ENCODE peak calls at places on chromosomes 4 and X, in ten cellular contexts. A, S, D, L, F, C, N, V, U and M are unnamed samples.

GRCh38 chr4:129641179-129641578 is 545.2 kb downstream of the C4orf33 start:
- DNase-seq in U (peak), C (peak), L (peak), S (peak), V (peak), N (peak), F (peak), A (peak), D (peak), M (peak)

GRCh38 chr4:121462660-121463261 is 81.9 kb upstream of the QRFPR start:
- DNase-seq in U (peak), D (no peak), V (peak), C (peak), S (peak), A (no peak), L (peak), F (no peak), N (peak), M (peak)

GRCh38 chr4:25180524-25181131 is 20.4 kb upstream of the SEPSECS start:
- DNase-seq in A (no peak), N (peak), D (no peak), V (peak), F (no peak), S (peak), C (peak), L (peak), U (peak), M (no peak)

GRCh38 chrX:108312938-108313337 is 125.3 kb downstream of the COL4A6 start:
- DNase-seq in D (peak), C (no peak), A (no peak), U (peak), F (no peak), V (no peak), L (peak), S (peak), N (no peak), M (no peak)

GRCh38 chr4:100548209-100548579 is 30.4 kb upstream of the EMCN start:
- DNase-seq in V (no peak), L (no peak), F (no peak), N (no peak), U (no peak), A (no peak), S (no peak), D (no peak), C (no peak), M (no peak)

GRCh38 chrX:75547783-75548182 is 24.9 kb upstream of the ZDHHC15 start:
- DNase-seq in U (peak), V (no peak), F (peak), C (no peak), N (no peak), L (no peak), A (peak), S (no peak), D (no peak), M (no peak)

GRCh38 chr4:186345184-186345583 is 79.2 kb downstream of the F11 start:
- DNase-seq in C (no peak), U (no peak), V (no peak), D (no peak), L (no peak), F (no peak), S (no peak), N (no peak), A (no peak), M (no peak)

GRCh38 chr4:121360496-121360895 is 20.3 kb downstream of the QRFPR start:
- DNase-seq in V (no peak), U (peak), A (no peak), S (no peak), C (no peak), L (no peak), F (no peak), D (no peak), N (no peak), M (no peak)

GRCh38 chr4:78652282-78652876 is 100.8 kb downstream of the ANXA3 start:
- DNase-seq in F (no peak), S (no peak), C (no peak), U (peak), N (no peak), D (no peak), A (no peak), L (no peak), V (no peak), M (no peak)

GRCh38 chr4:2941138-2942036 is 21.8 kb downstream of the NOP14 start:
- DNase-seq in F (peak), V (no peak), A (peak), D (no peak), C (no peak), U (no peak), N (no peak), L (no peak), S (no peak), M (no peak)

GRCh38 chrX:42771836-42772335 is 6.1 kb downstream of the PPP1R2C start:
- DNase-seq in C (no peak), D (no peak), U (no peak), N (no peak), F (no peak), L (no peak), A (no peak), S (no peak), V (no peak), M (no peak)

GRCh38 chr4:149781150-149781549 is 34.5 kb downstream of the IQCM start:
- DNase-seq in F (no peak), L (peak), D (no peak), U (peak), A (no peak), S (peak), N (no peak), C (no peak), V (no peak), M (no peak)

GRCh38 chr4:112145820-112146813 is 863 bp downstream of the FAM241A start:
- DNase-seq in F (peak), U (peak), A (peak), N (peak), C (peak), D (peak), V (peak), L (no peak), S (peak), M (peak)

GRCh38 chrX:85499400-85499799 is 119.9 kb upstream of the POF1B start:
- DNase-seq in A (no peak), V (no peak), L (no peak), U (no peak), D (peak), S (no peak), F (no peak), C (no peak), N (no peak), M (no peak)

GRCh38 chr4:85078016-85078415 is 111.5 kb upstream of the WDFY3 start:
- DNase-seq in D (no peak), N (no peak), S (no peak), V (no peak), A (no peak), F (no peak), U (no peak), C (no peak), L (no peak), M (no peak)

GRCh38 chr4:21869978-21870745 is 78.4 kb downstream of the KCNIP4 start:
- DNase-seq in S (no peak), D (peak), A (no peak), L (no peak), C (no peak), V (no peak), F (no peak), N (no peak), U (no peak), M (no peak)

GRCh38 chr4:152697284-152698011 is 17.7 kb upstream of the TMEM154 start:
- DNase-seq in N (no peak), C (peak), L (no peak), A (no peak), U (no peak), F (no peak), V (no peak), D (peak), S (no peak), M (no peak)

GRCh38 chr4:90852232-90852631 is 725.0 kb downstream of the CCSER1 start:
- DNase-seq in F (no peak), N (no peak), V (no peak), S (no peak), D (no peak), A (no peak), L (no peak), C (no peak), U (no peak), M (no peak)

GRCh38 chr4:74627093-74627492 is 167.2 kb downstream of the BTC start:
- DNase-seq in A (no peak), N (no peak), D (no peak), C (no peak), V (no peak), S (no peak), U (no peak), F (no peak), L (no peak), M (no peak)

GRCh38 chr4:15327311-15328298 is 100.2 kb upstream of the C1QTNF7 start:
- DNase-seq in D (no peak), F (no peak), A (no peak), V (no peak), U (peak), N (no peak), S (peak), L (no peak), C (no peak), M (no peak)

GRCh38 chr4:185201983-185202962 is 1.5 kb downstream of the CFAP97 start:
- DNase-seq in V (peak), F (no peak), D (no peak), L (no peak), U (peak), C (peak), A (peak), S (peak), N (no peak), M (no peak)

GRCh38 chrX:2402361-2402690 is 98.5 kb downstream of the DHRSX start:
- DNase-seq in D (no peak), V (no peak), L (no peak), F (no peak), N (no peak), S (no peak), A (no peak), U (no peak), C (no peak), M (no peak)

GRCh38 chrX:68714856-68715255 is 67.4 kb downstream of the STARD8 start:
- DNase-seq in F (no peak), L (no peak), V (no peak), U (no peak), N (no peak), A (no peak), C (no peak), D (no peak), S (no peak), M (no peak)

GRCh38 chrX:70129811-70130210 is 3.4 kb upstream of the IGBP1 start:
- DNase-seq in L (no peak), N (no peak), D (peak), F (no peak), C (no peak), A (no peak), U (no peak), S (no peak), V (no peak), M (no peak)

GRCh38 chr4:160523236-160523635 is 1420.4 kb downstream of the RAPGEF2 start:
- DNase-seq in L (no peak), D (no peak), C (no peak), A (no peak), N (no peak), U (no peak), S (no peak), F (no peak), V (no peak), M (no peak)

GRCh38 chr4:71074452-71075299 is 81.2 kb downstream of the DCK start:
- DNase-seq in C (no peak), V (no peak), N (no peak), A (peak), L (no peak), D (no peak), S (no peak), U (peak), F (no peak), M (no peak)

GRCh38 chr4:171876636-171877035 is 63.4 kb downstream of the GALNTL6 start:
- DNase-seq in V (no peak), D (no peak), C (no peak), L (no peak), S (no peak), F (no peak), U (no peak), N (no peak), A (no peak), M (no peak)

GRCh38 chrX:41449615-41450014 is 2.5 kb downstream of the NYX start:
- DNase-seq in F (no peak), N (no peak), D (no peak), C (peak), S (peak), L (no peak), U (peak), V (no peak), A (no peak), M (no peak)

GRCh38 chrX:53074987-53075386 is 7.2 kb upstream of the TSPYL2 start:
- DNase-seq in D (no peak), C (no peak), A (peak), U (no peak), V (peak), S (no peak), L (no peak), F (no peak), N (no peak), M (no peak)

GRCh38 chrX:107674480-107675364 is 46.4 kb downstream of the PRPS1 start:
- DNase-seq in A (peak), N (peak), V (peak), L (no peak), F (no peak), C (peak), S (peak), U (peak), D (no peak), M (no peak)

GRCh38 chr4:38180456-38180855 is 220.3 kb downstream of the PTTG2 start:
- DNase-seq in C (no peak), F (no peak), U (no peak), V (no peak), D (no peak), A (no peak), N (no peak), L (no peak), S (no peak), M (no peak)
- TF ChIP-seq CTCF in C (no peak), F (no peak), U (no peak), V (no peak), D (peak), A (no peak), N (no peak), L (no peak), S (peak), M (no peak)

DNA sequence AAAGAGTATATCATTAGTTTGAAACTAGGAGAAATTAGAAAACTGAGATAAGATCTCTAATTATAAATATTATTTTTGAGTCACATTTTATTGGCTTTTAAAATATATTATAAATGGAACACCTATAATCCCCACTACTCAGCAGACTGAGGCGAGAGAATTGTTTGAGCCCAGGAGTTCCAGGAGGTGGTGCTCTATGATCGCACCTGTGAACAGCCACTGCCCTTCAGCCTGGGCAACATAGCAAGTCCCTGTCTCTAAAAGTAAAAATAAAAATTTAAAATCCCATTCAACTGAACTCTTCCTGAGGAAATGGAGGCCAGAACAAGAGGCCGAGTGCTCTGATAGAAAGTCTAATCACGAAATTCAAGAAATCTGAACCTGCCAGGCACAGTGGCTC is 6.3 kb upstream of the C4orf36 start:
- DNase-seq in U (peak), S (no peak), L (no peak), F (no peak), A (no peak), D (no peak), N (no peak), C (no peak), V (no peak), M (no peak)
- TF ChIP-seq CTCF in U (peak), S (no peak), L (peak), F (no peak), A (no peak), D (peak), N (peak), C (peak), V (no peak), M (peak)

GRCh38 chrX:72294497-72294896 is 11.2 kb downstream of the CITED1 start:
- DNase-seq in D (no peak), C (no peak), A (no peak), S (no peak), L (no peak), U (no peak), F (no peak), N (no peak), V (no peak), M (no peak)
- TF ChIP-seq CTCF in D (peak), C (no peak), A (no peak), S (peak), L (no peak), U (no peak), F (no peak), N (no peak), V (no peak), M (peak)

DNA sequence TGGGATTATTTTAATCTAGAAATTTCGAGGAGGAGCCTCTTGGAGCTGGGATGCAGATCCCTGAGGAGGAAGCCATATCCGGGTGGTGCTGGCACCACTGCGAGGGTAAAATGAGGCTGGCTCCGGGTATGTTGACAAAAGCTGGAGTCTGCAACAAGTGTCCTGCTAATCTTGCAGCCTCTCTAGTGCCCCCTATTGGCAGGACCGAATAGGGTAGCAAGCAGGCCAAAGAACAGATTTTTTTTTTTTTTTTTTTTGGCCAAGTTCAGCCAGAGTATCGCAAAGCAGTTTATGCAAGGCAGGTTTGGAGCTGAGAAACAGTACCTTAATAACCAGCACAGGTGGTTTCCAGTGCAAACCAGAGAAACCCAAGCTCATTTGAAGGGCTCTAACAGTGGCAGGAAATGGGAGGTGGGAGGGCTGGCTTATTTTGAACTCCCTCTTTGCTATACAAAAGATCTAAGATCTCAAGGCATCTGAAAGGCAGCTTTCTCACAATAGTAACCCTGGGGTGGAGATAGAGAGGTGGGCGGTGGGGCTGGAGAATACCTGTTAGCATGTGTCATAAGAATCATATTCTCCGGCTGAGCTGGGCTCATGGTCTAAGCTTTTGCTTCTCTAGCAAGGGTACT is 38.2 kb upstream of the OCIAD2 start:
- DNase-seq in V (peak), C (peak), S (no peak), D (no peak), F (no peak), U (no peak), N (no peak), L (no peak), A (no peak), M (peak)
- TF ChIP-seq CTCF in V (peak), C (peak), S (peak), D (peak), F (no peak), U (peak), N (peak), L (peak), A (no peak), M (peak)

GRCh38 chrX:15973299-15973698 is 118.7 kb upstream of the AP1S2 start:
- DNase-seq in D (no peak), A (no peak), F (no peak), C (peak), V (peak), U (peak), S (peak), N (peak), L (peak), M (peak)
- TF ChIP-seq CTCF in D (peak), A (peak), F (no peak), C (peak), V (no peak), U (peak), S (peak), N (peak), L (peak), M (peak)

GRCh38 chrX:29231800-29232199 is 644.6 kb downstream of the IL1RAPL1 start:
- DNase-seq in F (no peak), A (no peak), U (peak), L (no peak), N (no peak), V (no peak), D (no peak), S (no peak), C (no peak), M (no peak)
- TF ChIP-seq CTCF in F (no peak), A (peak), U (peak), L (peak), N (no peak), V (no peak), D (peak), S (peak), C (peak), M (peak)

DNA sequence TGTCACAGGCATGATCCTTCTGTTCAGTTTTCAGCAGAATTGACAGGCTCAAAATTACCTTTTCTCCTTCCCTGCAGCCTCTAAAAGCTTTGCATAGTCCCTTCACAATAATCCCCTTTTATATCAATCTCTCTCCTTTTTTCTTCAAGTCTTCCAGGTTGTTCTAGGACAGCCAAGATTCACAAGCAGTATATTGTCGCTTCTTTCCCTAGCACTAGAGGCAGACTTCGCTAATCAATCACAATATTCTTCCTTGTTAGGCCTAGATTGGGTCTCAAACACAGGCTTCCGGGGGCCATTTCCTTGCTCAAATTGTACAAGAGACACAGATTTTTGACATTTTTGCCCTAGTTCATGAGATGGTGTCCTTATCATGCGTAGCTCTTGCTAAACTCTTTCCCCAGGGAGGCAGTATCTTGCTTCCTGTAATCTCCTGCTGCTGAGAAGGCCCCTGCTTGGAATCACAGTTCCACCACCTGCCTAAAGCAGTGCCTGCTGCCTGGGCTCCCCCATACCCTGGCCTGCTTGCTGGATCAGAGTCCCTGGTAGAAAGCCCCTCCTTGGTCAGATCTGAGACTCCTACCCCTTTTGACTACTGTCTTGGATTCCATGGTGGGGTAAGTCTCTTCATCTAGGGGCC is 57.3 kb downstream of the DMP1 start:
- DNase-seq in F (no peak), A (no peak), C (no peak), N (no peak), D (no peak), S (no peak), V (no peak), U (peak), L (no peak), M (no peak)
- TF ChIP-seq CTCF in F (no peak), A (no peak), C (no peak), N (no peak), D (no peak), S (no peak), V (no peak), U (no peak), L (no peak), M (no peak)

GRCh38 chrX:45710081-45710801 is 509.6 kb upstream of the DIPK2B start:
- DNase-seq in F (no peak), C (peak), A (no peak), V (peak), S (peak), L (peak), U (peak), D (peak), N (peak), M (no peak)
- TF ChIP-seq CTCF in F (no peak), C (no peak), A (no peak), V (no peak), S (no peak), L (no peak), U (no peak), D (no peak), N (no peak), M (no peak)

GRCh38 chrX:4787971-4788370 is 1074.5 kb upstream of the PRKX start:
- DNase-seq in A (no peak), V (no peak), L (no peak), D (no peak), U (no peak), N (no peak), F (no peak), C (no peak), S (no peak), M (no peak)
- TF ChIP-seq CTCF in A (no peak), V (no peak), L (no peak), D (no peak), U (no peak), N (no peak), F (no peak), C (no peak), S (no peak), M (no peak)